ENCODE peak calls at places on chromosomes 4 and X, in ten cellular contexts. I, R, H, K, X, A, P, T, Z and W are unnamed samples.

GRCh38 chrX:14095702-14096101 is 66.0 kb upstream of the GEMIN8 start:
- DNase-seq in I (no peak), R (peak; percentile 22), H (no peak), K (peak; percentile 40), X (peak; percentile 53), A (no peak), P (peak; percentile 45), T (peak; percentile 5), Z (peak; percentile 86), W (peak; percentile 0)

GRCh38 chr4:152535903-152536544 is at the start of gene FBXW7:
- DNase-seq in I (peak; percentile 100), R (peak; percentile 100), H (peak; percentile 99), K (peak; percentile 99), X (peak; percentile 99), A (peak; percentile 98), P (peak; percentile 98), T (peak; percentile 98), Z (peak; percentile 100), W (peak; percentile 95)

GRCh38 chrX:148878371-148878770 is 378.0 kb downstream of the AFF2 start:
- DNase-seq in I (no peak), R (no peak), H (no peak), K (no peak), X (peak; percentile 34), A (no peak), P (no peak), T (no peak), Z (no peak), W (no peak)

GRCh38 chr4:78481180-78481579 is 70.4 kb upstream of the ANXA3 start:
- DNase-seq in I (no peak), R (no peak), H (no peak), K (no peak), X (peak; percentile 81), A (no peak), P (no peak), T (no peak), Z (no peak), W (no peak)

GRCh38 chr4:152626790-152627189 is 53.0 kb downstream of the TMEM154 start:
- DNase-seq in I (no peak), R (no peak), H (no peak), K (no peak), X (no peak), A (no peak), P (no peak), T (no peak), Z (no peak), W (no peak)

GRCh38 chr4:2931765-2932560 is 31.2 kb downstream of the NOP14 start:
- DNase-seq in I (peak; percentile 91), R (peak; percentile 50), H (peak; percentile 81), K (no peak), X (no peak), A (peak; percentile 51), P (no peak), T (no peak), Z (peak; percentile 93), W (peak; percentile 86)

GRCh38 chrX:45070116-45071007 is 130.3 kb downstream of the DIPK2B start:
- DNase-seq in I (no peak), R (peak; percentile 41), H (no peak), K (no peak), X (peak; percentile 42), A (no peak), P (no peak), T (no peak), Z (peak; percentile 81), W (peak; percentile 18)

GRCh38 chrX:16870861-16871584 is 861 bp upstream of the RBBP7 start:
- DNase-seq in I (peak; percentile 86), R (peak; percentile 27), H (peak; percentile 45), K (no peak), X (peak; percentile 20), A (no peak), P (peak; percentile 32), T (peak; percentile 9), Z (peak; percentile 44), W (peak; percentile 53)

GRCh38 chr4:189773909-189774308 is 166.8 kb upstream of the FRG1 start:
- DNase-seq in I (no peak), R (no peak), H (no peak), K (no peak), X (peak; percentile 54), A (no peak), P (no peak), T (no peak), Z (no peak), W (peak; percentile 32)

GRCh38 chr4:83208371-83208770 is 76.2 kb downstream of the COQ2 start:
- DNase-seq in I (no peak), R (peak; percentile 39), H (no peak), K (no peak), X (peak; percentile 6), A (no peak), P (no peak), T (no peak), Z (no peak), W (no peak)

GRCh38 chr4:4228356-4228668 is 1.6 kb upstream of the OTOP1 start:
- DNase-seq in I (no peak), R (no peak), H (no peak), K (no peak), X (no peak), A (no peak), P (no peak), T (no peak), Z (no peak), W (no peak)
- H3K4me3 ChIP-seq in I (no peak overlapping the region), R (no peak overlapping the region), H (no peak overlapping the region), K (no peak overlapping the region), X (no peak overlapping the region), A (no peak overlapping the region), P (no peak overlapping the region), T (no peak overlapping the region), Z (no peak overlapping the region), W (no peak overlapping the region)

DNA sequence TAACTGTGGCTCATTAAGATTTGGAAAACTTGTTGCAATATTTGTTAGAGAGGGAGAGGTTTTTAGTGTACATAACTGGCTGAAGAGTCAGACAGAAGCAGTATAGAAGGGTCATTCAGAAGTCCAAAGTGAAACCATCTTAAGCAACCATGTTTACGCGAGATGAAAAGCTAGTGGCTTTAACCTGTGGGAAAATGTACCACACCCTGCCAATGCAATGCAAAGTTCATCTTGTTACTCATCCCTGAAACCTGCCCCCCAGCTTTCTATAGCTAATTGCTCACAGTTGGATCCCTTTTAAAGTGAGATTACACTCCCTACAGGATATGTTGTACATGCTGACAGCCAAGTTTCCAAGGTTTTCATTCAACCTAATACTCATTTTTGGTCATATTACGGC is 96.7 kb upstream of the RAPGEF2 start:
- DNase-seq in I (no peak), R (peak; percentile 52), H (no peak), K (no peak), X (peak; percentile 52), A (no peak), P (no peak), T (no peak), Z (no peak), W (no peak)
- H3K4me3 ChIP-seq in I (no peak overlapping the region), R (no peak overlapping the region), H (no peak overlapping the region), K (no peak overlapping the region), X (no peak overlapping the region), A (no peak overlapping the region), P (no peak overlapping the region), T (no peak overlapping the region), Z (no peak overlapping the region), W (no peak overlapping the region)

GRCh38 chr4:164779080-164779479 is 25.1 kb downstream of the SMIM31 start:
- DNase-seq in I (no peak), R (no peak), H (no peak), K (no peak), X (no peak), A (no peak), P (no peak), T (no peak), Z (no peak), W (no peak)

GRCh38 chr4:164789047-164789446 is 35.1 kb downstream of the SMIM31 start:
- DNase-seq in I (no peak), R (no peak), H (no peak), K (no peak), X (no peak), A (no peak), P (no peak), T (no peak), Z (no peak), W (no peak)

GRCh38 chr4:164780839-164781238 is 26.9 kb downstream of the SMIM31 start:
- DNase-seq in I (no peak), R (no peak), H (no peak), K (no peak), X (no peak), A (no peak), P (no peak), T (no peak), Z (no peak), W (no peak)

GRCh38 chr4:164779811-164780216 is 25.9 kb downstream of the SMIM31 start:
- DNase-seq in I (no peak), R (peak; percentile 26), H (no peak), K (no peak), X (peak; percentile 43), A (no peak), P (peak; percentile 45), T (no peak), Z (peak; percentile 77), W (no peak)

GRCh38 chr4:164783966-164784365 is 30.0 kb downstream of the SMIM31 start:
- DNase-seq in I (no peak), R (no peak), H (no peak), K (no peak), X (no peak), A (no peak), P (no peak), T (no peak), Z (no peak), W (no peak)
- H3K4me3 ChIP-seq in I (no peak overlapping the region), R (no peak overlapping the region), H (no peak overlapping the region), K (no peak overlapping the region), X (no peak overlapping the region), A (no peak overlapping the region), P (no peak overlapping the region), T (no peak overlapping the region), Z (no peak overlapping the region), W (no peak overlapping the region)

GRCh38 chr4:4766570-4766969 is 92.9 kb upstream of the MSX1 start:
- DNase-seq in I (no peak), R (no peak), H (no peak), K (no peak), X (peak; percentile 58), A (no peak), P (no peak), T (no peak), Z (no peak), W (no peak)
- H3K4me3 ChIP-seq in I (no peak overlapping the region), R (no peak overlapping the region), H (no peak overlapping the region), K (no peak overlapping the region), X (no peak overlapping the region), A (no peak overlapping the region), P (no peak overlapping the region), T (no peak overlapping the region), Z (no peak overlapping the region), W (no peak overlapping the region)

GRCh38 chr4:155487231-155487630 is 110.5 kb upstream of the MAP9 start:
- DNase-seq in I (no peak), R (no peak), H (no peak), K (no peak), X (no peak), A (no peak), P (no peak), T (no peak), Z (no peak), W (no peak)
- H3K4me3 ChIP-seq in I (no peak overlapping the region), R (no peak overlapping the region), H (no peak overlapping the region), K (no peak overlapping the region), X (no peak overlapping the region), A (no peak overlapping the region), P (no peak overlapping the region), T (no peak overlapping the region), Z (no peak overlapping the region), W (no peak overlapping the region)